ENCODE peak calls at places on chromosomes 3 and 15, in five cellular contexts. M, J, H, G and T are unnamed samples.
A peak's percentile ranks its signal among the peaks of the same experiment; 100 is the strongest.

GRCh38 chr3:31885235-31885634 is 95.8 kb downstream of the OSBPL10 start:
- DNase-seq in M (no peak), J (no peak), H (no peak), G (no peak), T (no peak)

GRCh38 chr15:57885435-57885834 is 178.9 kb downstream of the POLR2M start:
- DNase-seq in M (no peak), J (no peak), H (no peak), G (no peak), T (no peak)

GRCh38 chr3:195461518-195462307 is 18.9 kb upstream of the ACAP2 start:
- DNase-seq in M (no peak), J (no peak), H (no peak), G (no peak), T (no peak)

GRCh38 chr15:89352476-89352875 is 17.9 kb upstream of the POLG start:
- DNase-seq in M (no peak), J (no peak), H (no peak), G (no peak), T (no peak)

GRCh38 chr15:76376816-76377215 is 40.2 kb downstream of the ISL2 start:
- DNase-seq in M (no peak), J (no peak), H (no peak), G (no peak), T (no peak)

GRCh38 chr3:102189564-102190339 is 245.1 kb upstream of the ZPLD1 start:
- DNase-seq in M (no peak), J (no peak), H (peak; percentile 13), G (no peak), T (peak; percentile 44)

GRCh38 chr15:90063733-90064247 is 38.5 kb downstream of the IDH2 start:
- DNase-seq in M (no peak), J (no peak), H (no peak), G (peak; percentile 81), T (no peak)

GRCh38 chr15:99446565-99447496 is 119.0 kb upstream of the MEF2A start:
- DNase-seq in M (no peak), J (peak; percentile 55), H (no peak), G (no peak), T (no peak)

GRCh38 chr3:125681146-125681545 is 85.8 kb upstream of the OSBPL11 start:
- DNase-seq in M (no peak), J (no peak), H (no peak), G (no peak), T (no peak)

GRCh38 chr3:137121704-137122314 is 164.0 kb downstream of the IL20RB start:
- DNase-seq in M (peak; percentile 24), J (no peak), H (peak; percentile 56), G (peak; percentile 61), T (peak; percentile 38)

GRCh38 chr15:91515188-91515754 is 338.2 kb upstream of the SLCO3A1 start:
- DNase-seq in M (no peak), J (no peak), H (peak; percentile 62), G (peak; percentile 66), T (peak; percentile 94)

GRCh38 chr3:66376568-66376967 is 124.3 kb downstream of the LRIG1 start:
- DNase-seq in M (no peak), J (no peak), H (peak; percentile 74), G (no peak), T (peak; percentile 48)

GRCh38 chr3:73572371-73572770 is 52.4 kb downstream of the PDZRN3 start:
- DNase-seq in M (no peak), J (no peak), H (no peak), G (no peak), T (no peak)

GRCh38 chr3:160400631-160401150 is 1.2 kb downstream of the SMC4 start:
- DNase-seq in M (no peak), J (peak; percentile 71), H (peak; percentile 29), G (peak; percentile 47), T (peak; percentile 56)

GRCh38 chr3:191499307-191500125 is 38.6 kb downstream of the PYDC2 start:
- DNase-seq in M (no peak), J (no peak), H (peak; percentile 80), G (peak; percentile 2), T (peak; percentile 50)

GRCh38 chr3:195078891-195079440 is 192.0 kb downstream of the XXYLT1 start:
- DNase-seq in M (no peak), J (no peak), H (no peak), G (no peak), T (no peak)

GRCh38 chr15:65414841-65415621 is 7.7 kb downstream of the IGDCC4 start:
- DNase-seq in M (peak; percentile 79), J (no peak), H (no peak), G (no peak), T (no peak)

GRCh38 chr3:52857108-52857507 is 22.3 kb upstream of the MUSTN1 start:
- DNase-seq in M (no peak), J (no peak), H (no peak), G (no peak), T (no peak)

GRCh38 chr3:46299608-46300460 is 54.1 kb upstream of the CCR2 start:
- DNase-seq in M (no peak), J (no peak), H (no peak), G (no peak), T (no peak)

GRCh38 chr15:67006089-67007065 is 59.0 kb upstream of the SMAD3 start:
- DNase-seq in M (no peak), J (no peak), H (no peak), G (peak; percentile 37), T (no peak)

GRCh38 chr15:95025924-95026728 is 794.8 kb downstream of the MCTP2 start:
- DNase-seq in M (peak; percentile 39), J (no peak), H (peak; percentile 55), G (peak; percentile 76), T (peak; percentile 76)

GRCh38 chr15:29687204-29687768 is 135.0 kb downstream of the TJP1 start:
- DNase-seq in M (no peak), J (no peak), H (no peak), G (no peak), T (no peak)

GRCh38 chr15:89358755-89359439 is 24.3 kb upstream of the POLG start:
- DNase-seq in M (peak; percentile 78), J (peak; percentile 94), H (peak; percentile 67), G (peak; percentile 86), T (peak; percentile 82)

GRCh38 chr3:29697989-29698388 is 417.1 kb downstream of the RBMS3 start:
- DNase-seq in M (no peak), J (no peak), H (peak; percentile 42), G (no peak), T (peak; percentile 80)

GRCh38 chr3:126202281-126203079 is 22.1 kb upstream of the ALDH1L1 start:
- DNase-seq in M (no peak), J (no peak), H (no peak), G (no peak), T (no peak)

GRCh38 chr3:81666502-81667121 is 94.8 kb downstream of the GBE1 start:
- DNase-seq in M (no peak), J (no peak), H (peak; percentile 42), G (peak; percentile 27), T (peak; percentile 46)

GRCh38 chr15:90412356-90413194 is 24.5 kb downstream of the IQGAP1 start:
- DNase-seq in M (no peak), J (no peak), H (peak; percentile 60), G (peak; percentile 80), T (peak; percentile 81)

GRCh38 chr3:129626744-129627349 is 20.4 kb upstream of the PLXND1 start:
- DNase-seq in M (peak; percentile 76), J (peak; percentile 87), H (peak; percentile 93), G (peak; percentile 94), T (peak; percentile 94)

GRCh38 chr3:194775266-194775665 is 89.6 kb downstream of the FAM43A start:
- DNase-seq in M (no peak), J (no peak), H (no peak), G (no peak), T (no peak)

GRCh38 chr3:160100610-160101009 is 112.0 kb downstream of the IL12A start:
- DNase-seq in M (no peak), J (no peak), H (no peak), G (no peak), T (no peak)